ENCODE peak calls at places on chromosomes 3 and 15, in five cellular contexts. M, L, U, B and J are unnamed samples.

GRCh38 chr15:67805871-67806538 is 19.3 kb upstream of the SKOR1 start:
- DNase-seq in L (no peak), B (no peak), M (no peak), U (no peak), J (no peak)

GRCh38 chr3:3853584-3853983 is 54.4 kb downstream of the LRRN1 start:
- DNase-seq in M (no peak), L (no peak), U (no peak), B (no peak), J (no peak)

GRCh38 chr15:33067456-33067855 is 127.1 kb downstream of the FMN1 start:
- DNase-seq in B (peak), L (peak), U (peak), M (no peak), J (peak)

GRCh38 chr3:100120693-100121092 is 6.4 kb upstream of the FILIP1L start:
- DNase-seq in M (no peak), U (no peak), L (no peak), B (no peak), J (no peak)

GRCh38 chr15:46080018-46080417 is 445.2 kb downstream of the SQOR start:
- DNase-seq in B (peak), U (no peak), M (no peak), L (peak), J (peak)

GRCh38 chr15:69505906-69506305 is 53.3 kb downstream of the RPLP1 start:
- DNase-seq in U (no peak), L (no peak), B (no peak), M (peak), J (no peak)

GRCh38 chr3:32109256-32109655 is 2.8 kb downstream of the GPD1L start:
- DNase-seq in B (peak), U (peak), M (peak), L (peak), J (peak)

GRCh38 chr15:39304201-39304841 is 276.6 kb upstream of the THBS1 start:
- DNase-seq in L (peak), M (no peak), B (peak), U (peak), J (peak)

GRCh38 chr3:183211390-183211789 is 41.7 kb upstream of the B3GNT5 start:
- DNase-seq in L (no peak), B (no peak), M (no peak), U (no peak), J (no peak)

GRCh38 chr3:143119974-143120715 is 574 bp downstream of the CHST2 start:
- DNase-seq in B (no peak), M (no peak), U (peak), L (peak), J (no peak)

GRCh38 chr15:39205081-39205480 is 375.8 kb upstream of the THBS1 start:
- DNase-seq in L (no peak), M (no peak), B (no peak), U (no peak), J (no peak)

GRCh38 chr3:16288664-16289063 is 23.7 kb downstream of the OXNAD1 start:
- DNase-seq in U (no peak), L (no peak), B (no peak), M (no peak), J (no peak)

GRCh38 chr3:195159819-195160175 is 111.2 kb downstream of the XXYLT1 start:
- DNase-seq in M (no peak), L (peak), B (peak), U (peak), J (peak)

GRCh38 chr3:98744283-98744682 is 18.9 kb upstream of the ST3GAL6 start:
- DNase-seq in L (no peak), M (no peak), U (no peak), B (no peak), J (no peak)

GRCh38 chr3:169362261-169362660 is 301.3 kb downstream of the MECOM start:
- DNase-seq in U (no peak), L (peak), B (no peak), M (no peak), J (peak)

GRCh38 chr3:133828576-133829309 is 23.1 kb downstream of the SRPRB start:
- DNase-seq in M (peak), L (no peak), B (no peak), U (no peak), J (no peak)

GRCh38 chr3:149621218-149622005 is 36.4 kb downstream of the WWTR1 start:
- DNase-seq in U (peak), B (peak), M (no peak), L (peak), J (peak)

GRCh38 chr3:136151219-136151618 is 44.9 kb downstream of the MSL2 start:
- DNase-seq in B (no peak), L (no peak), M (no peak), U (no peak), J (no peak)

GRCh38 chr3:50913279-50913678 is 238.6 kb downstream of the DOCK3 start:
- DNase-seq in L (no peak), M (no peak), U (no peak), B (no peak), J (no peak)

GRCh38 chr3:184428561-184429175 is 48.8 kb downstream of the CHRD start:
- DNase-seq in M (no peak), L (peak), B (peak), U (peak), J (no peak)

GRCh38 chr3:150844484-150844883 is 60.8 kb downstream of the MINDY4B start:
- DNase-seq in L (no peak), B (no peak), M (no peak), U (no peak), J (no peak)

GRCh38 chr15:62653122-62653521 is 389.4 kb upstream of the TPM1 start:
- DNase-seq in M (no peak), L (no peak), U (no peak), B (no peak), J (no peak)

GRCh38 chr3:29281265-29282228 is 676 bp downstream of the RBMS3 start:
- DNase-seq in M (no peak), U (peak), B (no peak), L (peak), J (peak)

GRCh38 chr15:43903864-43904290 is 77.1 kb downstream of the WDR76 start:
- DNase-seq in U (peak), B (no peak), M (no peak), L (peak), J (peak)

GRCh38 chr3:13517253-13517977 is 31.5 kb upstream of the FBLN2 start:
- DNase-seq in M (no peak), B (no peak), U (no peak), L (no peak), J (no peak)

GRCh38 chr3:178047496-178047895 is 488.7 kb upstream of the KCNMB2 start:
- DNase-seq in L (no peak), B (no peak), M (no peak), U (no peak), J (no peak)

GRCh38 chr3:170753421-170754344 is 116.3 kb downstream of the RPL22L1 start:
- DNase-seq in U (peak), L (peak), M (no peak), B (no peak), J (peak)

GRCh38 chr3:71964170-71964569 is 179.2 kb upstream of the PROK2 start:
- DNase-seq in U (no peak), L (no peak), B (no peak), M (no peak), J (no peak)

GRCh38 chr3:43142472-43142871 is 36.6 kb upstream of the POMGNT2 start:
- DNase-seq in M (no peak), L (no peak), U (no peak), B (no peak), J (no peak)

GRCh38 chr3:14175383-14176037 is 2.9 kb downstream of the XPC start:
- DNase-seq in L (peak), M (no peak), U (peak), B (no peak), J (peak)

GRCh38 chr3:128432301-128432897 is 34.3 kb downstream of the DNAJB8 start:
- DNase-seq in L (no peak), U (no peak), B (no peak), M (no peak), J (no peak)

GRCh38 chr15:47715856-47716445 is 1.4 kb upstream of the SEMA6D start:
- DNase-seq in B (no peak), L (peak), U (no peak), M (no peak), J (peak)

GRCh38 chr3:122092460-122093165 is 37.5 kb downstream of the CD86 start:
- DNase-seq in M (no peak), L (peak), U (peak), B (no peak), J (no peak)

GRCh38 chr15:20349774-20350498 is 191.7 kb downstream of the GOLGA6L6 start:
- DNase-seq in M (peak), U (no peak), L (no peak), B (no peak), J (no peak)